ENCODE peak calls at places on chromosomes 2 and 18, in four cellular contexts. V, B, W and D are unnamed samples.

GRCh38 chr18:65567372-65567771 is 183.4 kb upstream of the CDH7 start:
- DNase-seq in V (no peak), B (no peak), W (no peak), D (peak; percentile 11)

GRCh38 chr2:196076778-196077568 is 8.3 kb upstream of the DNAH7 start:
- DNase-seq in W (no peak), B (no peak), V (no peak), D (no peak)

GRCh38 chr2:47070920-47071824 is 83.9 kb downstream of the STPG4 start:
- DNase-seq in V (no peak), B (no peak), W (peak; percentile 86), D (no peak)

GRCh38 chr2:117523267-117523666 is 291.2 kb upstream of the DDX18 start:
- DNase-seq in B (peak; percentile 1), W (no peak), V (no peak), D (peak; percentile 61)

GRCh38 chr2:220188031-220188430 is 560.6 kb downstream of the SLC4A3 start:
- DNase-seq in V (no peak), B (no peak), W (no peak), D (no peak)

GRCh38 chr2:74655579-74655978 is 1.5 kb downstream of the SEMA4F start:
- DNase-seq in V (no peak), B (no peak), W (no peak), D (no peak)

GRCh38 chr2:152694161-152694661 is 23.1 kb downstream of the PRPF40A start:
- DNase-seq in V (no peak), B (no peak), W (no peak), D (no peak)

GRCh38 chr2:199381531-199381930 is 76.2 kb downstream of the SATB2 start:
- DNase-seq in V (no peak), B (no peak), W (no peak), D (no peak)

GRCh38 chr2:31434911-31435310 is 20.4 kb upstream of the XDH start:
- DNase-seq in V (no peak), B (no peak), W (no peak), D (peak; percentile 17)

GRCh38 chr2:231162036-231162345 is 36.4 kb upstream of the ARMC9 start:
- DNase-seq in V (no peak), W (no peak), B (no peak), D (no peak)

GRCh38 chr2:176154853-176155252 is 2.3 kb upstream of the HOXD3 start:
- DNase-seq in V (no peak), W (no peak), B (no peak), D (no peak)

GRCh38 chr2:3631161-3631850 is 26.7 kb upstream of the ALLC start:
- DNase-seq in B (no peak), W (no peak), V (peak; percentile 32), D (no peak)

GRCh38 chr2:74892609-74893008 is 58.7 kb downstream of the HK2 start:
- DNase-seq in B (no peak), V (no peak), W (no peak), D (no peak)

GRCh38 chr2:63189026-63189425 is 138.4 kb downstream of the OTX1 start:
- DNase-seq in B (peak; percentile 65), V (peak; percentile 73), W (peak; percentile 12), D (peak; percentile 26)

GRCh38 chr2:106555053-106555452 is 67.9 kb downstream of the CD8B2 start:
- DNase-seq in B (no peak), W (no peak), V (no peak), D (no peak)

GRCh38 chr2:135745545-135745944 is 3.9 kb downstream of the UBXN4 start:
- DNase-seq in V (no peak), B (no peak), W (no peak), D (no peak)

GRCh38 chr2:197952540-197953202 is 148.3 kb downstream of the PLCL1 start:
- DNase-seq in V (no peak), W (peak; percentile 24), B (peak; percentile 41), D (no peak)

GRCh38 chr2:51706220-51706619 is 674.3 kb upstream of the NRXN1 start:
- DNase-seq in B (no peak), V (no peak), W (no peak), D (no peak)

GRCh38 chr18:74990563-74991081 is 218.3 kb downstream of the PTGR3 start:
- DNase-seq in B (no peak), W (no peak), V (no peak), D (no peak)

GRCh38 chr18:54444309-54444914 is 86.7 kb downstream of the C18orf54 start:
- DNase-seq in V (peak; percentile 81), W (no peak), B (peak; percentile 50), D (peak; percentile 39)

GRCh38 chr2:207892676-207893402 is 123.1 kb upstream of the FZD5 start:
- DNase-seq in W (no peak), B (no peak), V (no peak), D (no peak)

GRCh38 chr2:152508446-152508845 is 173.5 kb downstream of the FMNL2 start:
- DNase-seq in B (no peak), W (no peak), V (no peak), D (no peak)

GRCh38 chr2:112591413-112591812 is 7.0 kb downstream of the CHCHD5 start:
- DNase-seq in V (no peak), B (no peak), W (no peak), D (no peak)

GRCh38 chr2:193409951-193410350 is 1215.2 kb upstream of the TMEFF2 start:
- DNase-seq in W (no peak), V (no peak), B (no peak), D (no peak)

GRCh38 chr18:35389095-35389618 is 12.0 kb upstream of the ZNF396 start:
- DNase-seq in W (no peak), V (no peak), B (no peak), D (no peak)

GRCh38 chr2:141523199-141523598 is 607.6 kb downstream of the LRP1B start:
- DNase-seq in W (no peak), B (no peak), V (no peak), D (no peak)

DNA sequence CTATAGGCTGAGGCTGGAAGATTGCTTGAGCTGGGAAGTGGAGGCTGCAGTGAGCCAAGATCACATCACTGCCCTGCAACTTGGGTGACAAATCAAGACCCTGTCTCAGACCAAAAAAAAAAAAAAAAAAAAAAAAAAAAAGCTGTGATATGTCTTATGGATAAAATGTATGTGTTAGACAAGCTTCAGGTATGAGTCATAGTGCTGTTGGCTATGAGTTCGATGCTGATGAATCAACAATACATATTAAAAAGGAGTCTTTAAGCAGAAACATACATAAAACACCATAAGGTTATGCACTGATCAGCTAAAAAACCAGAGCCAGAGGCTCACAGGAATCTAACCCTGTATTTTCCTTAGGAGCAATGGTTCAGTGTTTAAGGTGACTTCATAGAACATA is 332.3 kb downstream of the NCKAP5 start:
- DNase-seq in V (no peak), W (no peak), B (no peak), D (no peak)
- TF ChIP-seq NRF1 in V (no peak), W (no peak), B (no peak), D (no peak)

GRCh38 chr2:55157474-55157884 is 74.6 kb downstream of the CLHC1 start:
- DNase-seq in V (no peak), B (peak; percentile 52), W (no peak), D (peak; percentile 37)
- TF ChIP-seq RFX5 in V (no peak), B (no peak), W (no peak), D (no peak)

GRCh38 chr2:163919717-163920116 is 183.9 kb upstream of the FIGN start:
- DNase-seq in W (no peak), B (no peak), V (no peak), D (no peak)
- TF ChIP-seq SIN3A in W (no peak), B (no peak), V (no peak), D (no peak)

GRCh38 chr2:235366847-235367246 is 127.0 kb upstream of the AGAP1 start:
- DNase-seq in B (no peak), W (no peak), V (no peak), D (no peak)

GRCh38 chr2:235373171-235373570 is 120.7 kb upstream of the AGAP1 start:
- DNase-seq in V (no peak), B (no peak), W (no peak), D (no peak)

GRCh38 chr2:235366390-235366789 is 127.5 kb upstream of the AGAP1 start:
- DNase-seq in W (no peak), V (no peak), B (no peak), D (no peak)

GRCh38 chr2:235371018-235371417 is 122.8 kb upstream of the AGAP1 start:
- DNase-seq in W (no peak), B (no peak), V (no peak), D (no peak)
- TF ChIP-seq NRF1 in W (no peak), B (no peak), V (no peak), D (no peak)